ENCODE peak calls at places on chromosome 15, in nine cellular contexts. One of them, this sample, is unnamed.

GRCh38 chr15:96142498-96142897 is 188.0 kb upstream of the NR2F2 start:
- DNase-seq in bronchial epithelial cell: no peak
- DNase-seq in IMR-90: no peak
- DNase-seq in brain microvascular endothelial cell: no peak
- DNase-seq in Peyer's patch: no peak
- DNase-seq in NB4: no peak
- DNase-seq in right lobe of liver: no peak
- DNase-seq in fibroblast of lung: no peak
- DNase-seq in cardiac fibroblast: no peak
- DNase-seq in this sample: no peak

GRCh38 chr15:28272587-28272986 is 49.4 kb downstream of the HERC2 start:
- DNase-seq in bronchial epithelial cell: no peak
- DNase-seq in IMR-90: no peak
- DNase-seq in brain microvascular endothelial cell: no peak
- DNase-seq in Peyer's patch: no peak
- DNase-seq in NB4: no peak
- DNase-seq in right lobe of liver: no peak
- DNase-seq in fibroblast of lung: no peak
- DNase-seq in cardiac fibroblast: no peak
- DNase-seq in this sample: no peak

GRCh38 chr15:31598620-31599019 is 272.0 kb downstream of the KLF13 start:
- DNase-seq in bronchial epithelial cell: peak
- DNase-seq in IMR-90: peak
- DNase-seq in brain microvascular endothelial cell: no peak
- DNase-seq in Peyer's patch: no peak
- DNase-seq in NB4: no peak
- DNase-seq in right lobe of liver: no peak
- DNase-seq in fibroblast of lung: peak
- DNase-seq in cardiac fibroblast: no peak
- DNase-seq in this sample: peak

GRCh38 chr15:84810073-84810840 is 6.9 kb upstream of the ALPK3 start:
- DNase-seq in bronchial epithelial cell: peak
- DNase-seq in IMR-90: peak
- DNase-seq in brain microvascular endothelial cell: no peak
- DNase-seq in Peyer's patch: no peak
- DNase-seq in NB4: no peak
- DNase-seq in right lobe of liver: no peak
- DNase-seq in fibroblast of lung: peak
- DNase-seq in cardiac fibroblast: no peak
- DNase-seq in this sample: no peak

GRCh38 chr15:67142142-67143092 is 77.0 kb downstream of the SMAD3 start:
- DNase-seq in bronchial epithelial cell: peak
- DNase-seq in IMR-90: peak
- DNase-seq in brain microvascular endothelial cell: peak
- DNase-seq in Peyer's patch: peak
- DNase-seq in NB4: no peak
- DNase-seq in right lobe of liver: no peak
- DNase-seq in fibroblast of lung: no peak
- DNase-seq in cardiac fibroblast: peak
- DNase-seq in this sample: peak

GRCh38 chr15:92400980-92401787 is 7.5 kb downstream of the ST8SIA2 start:
- DNase-seq in bronchial epithelial cell: no peak
- DNase-seq in IMR-90: no peak
- DNase-seq in brain microvascular endothelial cell: no peak
- DNase-seq in Peyer's patch: no peak
- DNase-seq in NB4: no peak
- DNase-seq in right lobe of liver: no peak
- DNase-seq in fibroblast of lung: no peak
- DNase-seq in cardiac fibroblast: no peak
- DNase-seq in this sample: no peak

GRCh38 chr15:25368855-25369254 is 70.0 kb downstream of the UBE3A start:
- DNase-seq in bronchial epithelial cell: no peak
- DNase-seq in IMR-90: peak
- DNase-seq in brain microvascular endothelial cell: no peak
- DNase-seq in Peyer's patch: no peak
- DNase-seq in NB4: no peak
- DNase-seq in right lobe of liver: no peak
- DNase-seq in fibroblast of lung: no peak
- DNase-seq in cardiac fibroblast: peak
- DNase-seq in this sample: no peak

GRCh38 chr15:64810499-64811326 is 14.7 kb downstream of the PIF1 start:
- DNase-seq in bronchial epithelial cell: no peak
- DNase-seq in IMR-90: no peak
- DNase-seq in brain microvascular endothelial cell: no peak
- DNase-seq in Peyer's patch: no peak
- DNase-seq in NB4: no peak
- DNase-seq in right lobe of liver: no peak
- DNase-seq in fibroblast of lung: no peak
- DNase-seq in cardiac fibroblast: no peak
- DNase-seq in this sample: no peak

GRCh38 chr15:47887181-47887580 is 169.9 kb downstream of the SEMA6D start:
- DNase-seq in bronchial epithelial cell: no peak
- DNase-seq in IMR-90: no peak
- DNase-seq in brain microvascular endothelial cell: no peak
- DNase-seq in Peyer's patch: no peak
- DNase-seq in NB4: no peak
- DNase-seq in right lobe of liver: no peak
- DNase-seq in fibroblast of lung: no peak
- DNase-seq in cardiac fibroblast: no peak
- DNase-seq in this sample: no peak

GRCh38 chr15:81074773-81075172 is 59.3 kb upstream of the CFAP161 start:
- DNase-seq in bronchial epithelial cell: no peak
- DNase-seq in IMR-90: no peak
- DNase-seq in brain microvascular endothelial cell: no peak
- DNase-seq in Peyer's patch: no peak
- DNase-seq in NB4: no peak
- DNase-seq in right lobe of liver: no peak
- DNase-seq in fibroblast of lung: no peak
- DNase-seq in cardiac fibroblast: no peak
- DNase-seq in this sample: no peak

GRCh38 chr15:52117549-52117948 is 5.0 kb upstream of the BCL2L10 start:
- DNase-seq in bronchial epithelial cell: no peak
- DNase-seq in IMR-90: no peak
- DNase-seq in brain microvascular endothelial cell: no peak
- DNase-seq in Peyer's patch: no peak
- DNase-seq in NB4: no peak
- DNase-seq in right lobe of liver: no peak
- DNase-seq in fibroblast of lung: no peak
- DNase-seq in cardiac fibroblast: no peak
- DNase-seq in this sample: no peak

GRCh38 chr15:95610945-95611344 is 719.6 kb upstream of the NR2F2 start:
- DNase-seq in bronchial epithelial cell: no peak
- DNase-seq in IMR-90: no peak
- DNase-seq in brain microvascular endothelial cell: no peak
- DNase-seq in Peyer's patch: no peak
- DNase-seq in NB4: no peak
- DNase-seq in right lobe of liver: no peak
- DNase-seq in fibroblast of lung: no peak
- DNase-seq in cardiac fibroblast: no peak
- DNase-seq in this sample: no peak

GRCh38 chr15:57797608-57798267 is 91.2 kb downstream of the POLR2M start:
- DNase-seq in bronchial epithelial cell: no peak
- DNase-seq in IMR-90: no peak
- DNase-seq in brain microvascular endothelial cell: no peak
- DNase-seq in Peyer's patch: no peak
- DNase-seq in NB4: no peak
- DNase-seq in right lobe of liver: no peak
- DNase-seq in fibroblast of lung: no peak
- DNase-seq in cardiac fibroblast: no peak
- DNase-seq in this sample: no peak

DNA sequence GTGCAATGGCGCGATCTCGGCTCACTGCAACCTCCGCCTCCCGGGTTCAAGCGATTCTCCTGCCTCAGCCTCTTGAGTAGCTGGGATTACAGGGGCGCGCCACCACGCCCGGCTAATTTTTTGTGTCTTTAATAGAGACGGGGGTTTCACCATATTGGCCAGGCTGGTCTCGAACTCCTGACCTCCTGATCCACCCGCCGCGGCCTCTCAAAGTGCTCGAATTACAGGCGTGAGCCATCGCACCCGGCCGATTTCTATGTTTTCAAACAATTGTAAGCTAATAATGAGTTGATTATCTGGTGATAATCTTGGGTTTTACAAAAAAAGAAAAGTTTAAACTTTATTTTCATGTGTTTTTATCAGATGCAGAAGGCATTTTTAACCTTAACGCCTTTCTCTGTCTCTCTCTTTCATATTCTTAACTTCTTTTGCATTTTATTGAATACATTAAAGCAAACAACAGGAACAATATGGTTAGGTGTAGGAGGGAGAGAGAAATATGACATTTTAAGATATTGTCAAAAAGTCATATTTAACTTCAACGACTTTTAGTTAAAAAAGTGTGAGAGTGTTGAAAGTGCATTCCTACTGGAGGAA is 3.2 kb upstream of the MEIS2 start:
- DNase-seq in bronchial epithelial cell: no peak
- DNase-seq in IMR-90: no peak
- DNase-seq in brain microvascular endothelial cell: no peak
- DNase-seq in Peyer's patch: no peak
- DNase-seq in NB4: no peak
- DNase-seq in right lobe of liver: no peak
- DNase-seq in fibroblast of lung: no peak
- DNase-seq in cardiac fibroblast: no peak
- DNase-seq in this sample: no peak
- H3K4me3 ChIP-seq in bronchial epithelial cell: no peak
- H3K4me3 ChIP-seq in IMR-90: no peak
- H3K4me3 ChIP-seq in brain microvascular endothelial cell: no peak
- H3K4me3 ChIP-seq in Peyer's patch: no peak
- H3K4me3 ChIP-seq in NB4: no peak
- H3K4me3 ChIP-seq in right lobe of liver: no peak
- H3K4me3 ChIP-seq in fibroblast of lung: no peak
- H3K4me3 ChIP-seq in cardiac fibroblast: peak
- H3K4me3 ChIP-seq in this sample: no peak

DNA sequence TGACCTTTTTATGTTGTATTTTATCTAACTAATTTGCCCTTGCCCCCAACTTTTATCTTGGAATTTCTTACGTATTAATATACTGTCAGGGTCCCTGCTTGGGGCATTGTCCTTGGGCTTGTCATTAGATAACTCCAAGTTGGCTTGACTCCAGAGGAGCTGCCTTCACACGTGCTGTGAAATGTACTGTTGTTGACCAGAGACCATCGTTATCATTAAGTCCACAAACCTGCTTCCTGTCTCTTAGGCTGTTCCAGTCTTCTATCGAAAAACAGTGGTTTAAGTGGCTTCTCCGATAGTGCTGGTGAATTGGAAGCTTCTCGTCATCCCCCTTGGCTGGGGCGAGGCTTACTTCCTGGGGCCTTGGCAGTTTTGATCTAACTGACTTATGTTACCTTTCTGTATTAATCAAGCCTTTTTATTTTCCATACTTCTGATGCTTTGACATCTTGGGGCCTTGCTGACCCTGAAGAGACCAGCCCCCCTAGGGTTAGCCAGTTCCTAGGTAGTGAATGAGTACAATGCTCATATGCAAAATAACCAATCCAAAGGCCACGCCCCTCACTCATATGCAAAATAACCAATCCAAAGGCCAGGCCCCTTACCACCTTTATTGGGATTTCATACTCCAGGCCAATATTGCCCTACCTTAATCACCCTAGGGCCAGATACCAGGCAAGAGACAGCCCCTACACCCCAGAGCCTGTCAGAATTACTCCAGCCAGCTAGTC is 164.5 kb downstream of the IGF1R start:
- DNase-seq in bronchial epithelial cell: no peak
- DNase-seq in IMR-90: no peak
- DNase-seq in brain microvascular endothelial cell: peak
- DNase-seq in Peyer's patch: no peak
- DNase-seq in NB4: no peak
- DNase-seq in right lobe of liver: no peak
- DNase-seq in fibroblast of lung: no peak
- DNase-seq in cardiac fibroblast: peak
- DNase-seq in this sample: no peak
- TF ChIP-seq CTCF in bronchial epithelial cell: no peak
- TF ChIP-seq CTCF in IMR-90: no peak
- TF ChIP-seq CTCF in brain microvascular endothelial cell: no peak
- TF ChIP-seq CTCF in Peyer's patch: no peak
- TF ChIP-seq CTCF in NB4: no peak
- TF ChIP-seq CTCF in right lobe of liver: no peak
- TF ChIP-seq CTCF in fibroblast of lung: no peak
- TF ChIP-seq CTCF in cardiac fibroblast: no peak
- TF ChIP-seq CTCF in this sample: no peak

DNA sequence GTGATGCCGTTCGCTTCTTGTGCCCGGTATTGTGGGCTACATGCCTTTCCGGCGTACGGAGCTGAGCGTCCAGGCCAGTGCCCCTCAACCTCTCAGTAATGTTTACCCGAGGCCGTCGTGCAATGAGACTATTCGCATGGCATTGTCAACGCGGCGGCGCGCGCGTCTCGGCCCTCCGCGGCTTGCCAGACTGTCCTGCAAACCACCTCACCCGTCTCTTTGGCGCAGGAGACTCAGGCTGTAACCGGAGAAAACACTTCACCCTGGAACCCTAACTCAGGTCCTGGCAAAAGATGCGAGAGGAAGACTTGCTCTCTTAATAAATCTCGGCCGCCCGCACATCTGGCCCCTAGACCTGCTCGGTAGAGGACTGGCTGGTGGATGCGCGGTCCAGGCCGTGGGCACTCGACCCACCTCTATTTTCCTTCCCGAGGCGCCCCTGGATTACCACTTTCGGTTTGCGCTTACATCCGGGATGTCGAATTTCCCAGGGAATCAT is 71.6 kb upstream of the POLG start:
- DNase-seq in bronchial epithelial cell: no peak
- DNase-seq in IMR-90: no peak
- DNase-seq in brain microvascular endothelial cell: no peak
- DNase-seq in Peyer's patch: no peak
- DNase-seq in NB4: no peak
- DNase-seq in right lobe of liver: no peak
- DNase-seq in fibroblast of lung: no peak
- DNase-seq in cardiac fibroblast: no peak
- DNase-seq in this sample: no peak
- H3K4me3 ChIP-seq in bronchial epithelial cell: no peak
- H3K4me3 ChIP-seq in IMR-90: peak
- H3K4me3 ChIP-seq in brain microvascular endothelial cell: no peak
- H3K4me3 ChIP-seq in Peyer's patch: no peak
- H3K4me3 ChIP-seq in NB4: no peak
- H3K4me3 ChIP-seq in right lobe of liver: no peak
- H3K4me3 ChIP-seq in fibroblast of lung: peak
- H3K4me3 ChIP-seq in cardiac fibroblast: peak
- H3K4me3 ChIP-seq in this sample: no peak

DNA sequence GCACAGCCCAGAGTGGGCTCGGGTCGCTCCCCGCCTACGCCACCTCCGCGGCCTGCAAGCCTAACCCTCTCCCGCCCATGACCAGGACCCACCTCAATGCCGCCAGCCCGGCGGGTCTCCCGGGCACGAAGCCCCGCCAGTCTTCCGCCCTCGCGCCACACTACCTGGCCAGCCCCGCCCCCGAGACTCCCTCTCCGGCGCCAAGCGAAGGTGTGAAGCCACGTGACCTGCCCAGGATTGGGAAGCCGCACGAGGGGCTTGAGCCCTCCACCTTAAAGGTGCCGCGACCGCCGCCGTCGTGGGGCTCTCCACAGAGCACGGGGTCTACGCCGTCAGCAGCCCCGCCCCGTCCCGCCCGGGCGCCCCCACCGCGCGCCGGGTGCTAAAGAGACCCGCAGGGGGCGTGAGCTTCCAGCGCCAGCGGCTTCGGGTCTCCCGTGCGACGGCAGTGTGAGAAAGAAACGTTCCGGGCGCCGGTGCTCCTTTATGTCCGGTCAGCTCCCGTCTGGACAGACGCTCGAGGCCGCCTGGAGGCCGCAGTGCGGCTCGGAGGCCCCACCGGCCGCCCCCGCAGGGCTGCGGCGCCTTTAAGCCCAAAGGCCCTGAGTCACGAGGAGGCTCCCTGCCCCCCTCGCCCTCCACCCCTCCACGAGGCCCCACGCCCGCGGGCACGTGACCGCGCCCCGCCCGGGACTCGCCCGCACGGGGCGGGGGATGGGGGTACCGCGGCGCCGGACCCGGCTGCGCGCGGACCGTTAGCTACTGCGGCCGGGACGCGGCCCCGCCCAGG is at the start of gene CPEB1:
- DNase-seq in bronchial epithelial cell: no peak
- DNase-seq in IMR-90: peak
- DNase-seq in brain microvascular endothelial cell: no peak
- DNase-seq in Peyer's patch: peak
- DNase-seq in NB4: no peak
- DNase-seq in right lobe of liver: no peak
- DNase-seq in fibroblast of lung: peak
- DNase-seq in cardiac fibroblast: peak
- DNase-seq in this sample: peak
- TF ChIP-seq CTCF in bronchial epithelial cell: peak
- TF ChIP-seq CTCF in IMR-90: peak
- TF ChIP-seq CTCF in brain microvascular endothelial cell: peak
- TF ChIP-seq CTCF in Peyer's patch: no peak
- TF ChIP-seq CTCF in NB4: no peak
- TF ChIP-seq CTCF in right lobe of liver: no peak
- TF ChIP-seq CTCF in fibroblast of lung: no peak
- TF ChIP-seq CTCF in cardiac fibroblast: no peak
- TF ChIP-seq CTCF in this sample: no peak